ENCODE peak calls at places on chromosome 11, in ten cellular contexts. B is CD8-positive, alpha-beta memory T cell; X is IMR-90; Y is BE2C; R is lung; S is mesendoderm; I is ovary; Q is pancreas; L is transverse colon; K is astrocyte. Z is an unnamed sample.
A peak's percentile ranks its signal among the peaks of the same experiment; 100 is the strongest.

GRCh38 chr11:132911186-132911585 is 621.1 kb downstream of the OPCML start:
- DNase-seq in Y (no peak), X (peak; percentile 58), I (no peak), K (peak; percentile 90), R (no peak), B (no peak), S (peak; percentile 55), L (no peak), Q (no peak), Z (no peak)

GRCh38 chr11:65468874-65469333 is 29.9 kb upstream of the MALAT1 start:
- DNase-seq in Y (peak; percentile 45), X (no peak), Q (peak; percentile 93), S (peak; percentile 91), B (peak; percentile 75), L (peak; percentile 94), R (peak; percentile 87), K (no peak), I (peak; percentile 72), Z (peak; percentile 80)

GRCh38 chr11:76781861-76782500 is 1.2 kb upstream of the TSKU start:
- DNase-seq in B (peak; percentile 11), X (no peak), I (no peak), K (no peak), R (no peak), S (no peak), Y (no peak), Q (peak; percentile 22), L (peak; percentile 53), Z (no peak)

GRCh38 chr11:35216962-35217667 is 78.1 kb downstream of the CD44 start:
- DNase-seq in X (no peak), S (no peak), Y (no peak), Q (no peak), R (no peak), I (no peak), L (no peak), K (no peak), B (peak; percentile 66), Z (no peak)

GRCh38 chr11:120125005-120125404 is 12.9 kb downstream of the TRIM29 start:
- DNase-seq in Y (peak; percentile 75), B (no peak), R (no peak), K (peak; percentile 7), X (peak; percentile 25), I (no peak), Q (no peak), S (peak; percentile 42), L (peak; percentile 37), Z (no peak)

GRCh38 chr11:84714316-84714780 is 912.8 kb downstream of the DLG2 start:
- DNase-seq in S (peak; percentile 80), I (peak; percentile 36), B (no peak), X (peak; percentile 6), K (peak; percentile 20), Q (peak; percentile 34), L (peak; percentile 65), R (no peak), Y (peak; percentile 38), Z (peak; percentile 51)

GRCh38 chr11:88414385-88414861 is 76.9 kb upstream of the CTSC start:
- DNase-seq in K (peak; percentile 75), B (peak; percentile 55), Q (no peak), I (no peak), R (peak; percentile 42), X (peak; percentile 68), Y (peak; percentile 21), S (no peak), L (peak; percentile 20), Z (peak; percentile 59)

GRCh38 chr11:46296520-46297448 is 19.3 kb downstream of the CREB3L1 start:
- DNase-seq in Q (no peak), K (peak; percentile 97), X (peak; percentile 98), R (no peak), L (no peak), S (peak; percentile 99), Y (peak; percentile 48), I (peak; percentile 89), B (no peak), Z (peak; percentile 81)

GRCh38 chr11:69055598-69056516 is 7.1 kb downstream of the TPCN2 start:
- DNase-seq in Q (no peak), S (no peak), L (peak; percentile 73), R (no peak), Y (peak; percentile 80), X (no peak), I (no peak), B (peak; percentile 58), K (no peak), Z (no peak)
- H3K4me1 ChIP-seq in Q (no peaks in the 10 kb centered on the region), S (no peaks in the 10 kb centered on the region), L (peaks cover 15% of the 10 kb centered on the region), R (no peaks in the 10 kb centered on the region), Y (peaks cover 8% of the 10 kb centered on the region), X (no peaks in the 10 kb centered on the region), I (peaks cover 6% of the 10 kb centered on the region), B (peaks cover 3% of the 10 kb centered on the region), K (no peaks in the 10 kb centered on the region), Z (peaks cover 3% of the 10 kb centered on the region)

GRCh38 chr11:3150726-3151125 is 14.4 kb downstream of the OSBPL5 start:
- DNase-seq in L (no peak), X (no peak), Q (peak; percentile 20), Y (no peak), R (no peak), B (no peak), K (no peak), I (no peak), S (no peak), Z (peak; percentile 40)

GRCh38 chr11:3148255-3148989 is 16.7 kb downstream of the OSBPL5 start:
- DNase-seq in R (no peak), B (no peak), X (no peak), S (peak; percentile 91), K (no peak), L (peak; percentile 66), I (no peak), Q (no peak), Y (no peak), Z (no peak)

GRCh38 chr11:3147626-3148025 is 17.5 kb downstream of the OSBPL5 start:
- DNase-seq in X (no peak), R (no peak), I (no peak), Y (no peak), B (no peak), S (no peak), K (no peak), Q (no peak), L (no peak), Z (no peak)

GRCh38 chr11:3149852-3150188 is 15.3 kb downstream of the OSBPL5 start:
- DNase-seq in R (no peak), S (no peak), K (no peak), L (no peak), B (no peak), Y (no peak), Q (peak; percentile 29), X (no peak), I (no peak), Z (no peak)

DNA sequence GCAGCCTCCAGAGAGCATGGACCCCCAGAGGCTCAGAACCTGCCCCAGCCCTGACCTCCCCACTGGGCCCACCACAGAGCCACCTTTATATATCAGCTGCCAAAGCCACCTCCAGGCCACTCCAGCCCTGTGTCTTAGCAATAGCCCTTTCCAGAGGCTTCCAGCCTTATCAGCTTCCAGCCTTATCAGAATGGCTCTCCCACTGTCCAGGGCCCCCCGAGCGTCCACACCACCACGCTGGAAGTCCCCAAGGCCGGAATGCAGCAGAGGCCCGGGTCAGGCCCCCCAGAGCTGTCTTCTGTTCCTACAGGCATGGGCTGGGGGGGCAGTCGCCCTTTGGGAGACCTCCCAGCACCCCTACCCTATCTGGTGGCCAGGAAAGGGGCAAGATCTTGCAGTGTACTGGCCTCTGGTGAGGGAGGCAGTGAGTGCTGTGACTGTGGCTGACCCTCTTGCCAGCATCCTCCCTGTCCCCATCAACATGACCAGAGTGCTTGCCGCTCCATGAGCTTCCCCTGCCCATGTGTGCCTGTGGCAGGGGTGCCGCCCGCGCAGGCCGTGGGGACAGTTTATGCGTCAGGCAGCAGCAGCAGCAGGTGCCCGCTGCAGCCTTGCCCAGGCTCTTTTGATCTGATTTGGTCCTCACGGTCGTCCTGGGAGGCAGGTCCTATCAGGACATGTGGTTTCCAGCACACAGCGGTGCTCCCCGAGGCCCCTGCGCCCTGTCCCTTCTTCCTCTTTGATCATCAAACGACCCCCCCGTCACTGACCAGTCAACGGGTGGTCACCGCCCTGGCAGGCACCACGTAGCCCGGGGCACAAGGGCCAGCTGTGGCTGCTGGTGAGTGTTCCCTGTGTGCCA is 15.9 kb downstream of the OSBPL5 start:
- DNase-seq in X (no peak), S (peak; percentile 71), K (no peak), Y (no peak), Q (peak; percentile 49), L (no peak), B (no peak), I (no peak), R (no peak), Z (no peak)
- H3K4me1 ChIP-seq in X (peaks cover 24% of the 10 kb centered on the region), S (peaks cover 4% of the 10 kb centered on the region), K (peaks cover 29% of the 10 kb centered on the region), Y (peaks cover 4% of the 10 kb centered on the region), Q (no peaks in the 10 kb centered on the region), L (peaks cover 35% of the 10 kb centered on the region), B (no peaks in the 10 kb centered on the region), I (peaks cover 10% of the 10 kb centered on the region), R (peaks cover 27% of the 10 kb centered on the region), Z (peaks cover 6% of the 10 kb centered on the region)

GRCh38 chr11:33867566-33867965 is 24.3 kb downstream of the LMO2 start:
- DNase-seq in X (no peak), I (no peak), B (no peak), L (no peak), Y (no peak), S (no peak), Q (no peak), R (no peak), K (no peak), Z (no peak)

GRCh38 chr11:33874910-33875490 is 16.9 kb downstream of the LMO2 start:
- DNase-seq in I (no peak), R (no peak), Y (no peak), B (no peak), X (no peak), L (no peak), Q (no peak), S (no peak), K (no peak), Z (no peak)

GRCh38 chr11:33867996-33868645 is 23.8 kb downstream of the LMO2 start:
- DNase-seq in Y (no peak), L (no peak), Q (no peak), K (no peak), S (no peak), B (no peak), R (no peak), X (no peak), I (no peak), Z (no peak)

GRCh38 chr11:33868646-33869461 is 23.0 kb downstream of the LMO2 start:
- DNase-seq in Q (no peak), I (peak; percentile 38), Y (no peak), X (no peak), R (no peak), S (no peak), B (no peak), K (no peak), L (no peak), Z (peak; percentile 57)

GRCh38 chr11:33869511-33870422 is 22.1 kb downstream of the LMO2 start:
- DNase-seq in S (peak; percentile 67), L (peak; percentile 24), B (no peak), I (peak; percentile 43), R (peak; percentile 46), X (peak; percentile 2), Q (no peak), Y (peak; percentile 17), K (peak; percentile 6), Z (peak; percentile 80)
- H3K4me1 ChIP-seq in S (no peaks in the 10 kb centered on the region), L (no peaks in the 10 kb centered on the region), B (peaks cover 13% of the 10 kb centered on the region), I (peaks cover 2% of the 10 kb centered on the region), R (peaks cover 4% of the 10 kb centered on the region), X (no peaks in the 10 kb centered on the region), Q (no peaks in the 10 kb centered on the region), Y (no peaks in the 10 kb centered on the region), K (peaks cover 7% of the 10 kb centered on the region), Z (no peaks in the 10 kb centered on the region)

GRCh38 chr11:128491195-128491936 is 96.0 kb downstream of the ETS1 start:
- DNase-seq in Q (no peak), L (no peak), R (no peak), X (no peak), B (no peak), S (no peak), K (no peak), I (no peak), Y (no peak), Z (no peak)

GRCh38 chr11:128488471-128488870 is 98.9 kb downstream of the ETS1 start:
- DNase-seq in S (no peak), X (peak; percentile 98), Y (no peak), I (no peak), R (no peak), K (peak; percentile 97), B (no peak), Q (no peak), L (no peak), Z (no peak)

GRCh38 chr11:128484172-128484571 is 103.2 kb downstream of the ETS1 start:
- DNase-seq in X (no peak), Y (no peak), Q (no peak), K (no peak), I (no peak), R (no peak), L (no peak), S (peak; percentile 64), B (no peak), Z (no peak)

GRCh38 chr11:128490092-128490491 is 97.3 kb downstream of the ETS1 start:
- DNase-seq in S (no peak), X (no peak), L (no peak), Q (no peak), K (no peak), Y (no peak), B (no peak), I (no peak), R (no peak), Z (no peak)

DNA sequence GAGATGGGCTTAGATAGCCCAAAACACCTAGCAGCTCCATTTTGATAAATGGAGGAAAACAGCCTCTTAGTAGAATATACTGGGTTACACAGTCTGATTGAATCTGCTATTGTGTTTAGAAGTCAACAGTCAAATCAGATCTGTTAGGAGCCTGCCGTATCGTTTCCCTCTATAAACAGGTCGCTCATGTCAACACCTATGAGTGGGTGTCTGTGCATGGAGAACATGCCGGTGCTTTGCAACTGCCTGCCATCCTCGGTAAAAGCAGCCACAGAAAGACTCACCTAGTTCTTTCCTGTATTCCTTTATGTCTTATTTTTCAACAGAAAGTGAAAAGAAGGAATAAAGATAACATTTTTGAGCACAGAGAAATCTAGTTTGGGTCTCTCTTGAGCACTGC is 99.4 kb downstream of the ETS1 start:
- DNase-seq in L (no peak), B (no peak), R (no peak), S (no peak), I (no peak), Y (no peak), X (no peak), Q (no peak), K (no peak), Z (no peak)
- H3K4me1 ChIP-seq in L (no peaks in the 10 kb centered on the region), B (peaks cover 96% of the 10 kb centered on the region), R (peaks cover 15% of the 10 kb centered on the region), S (no peaks in the 10 kb centered on the region), I (peaks cover 4% of the 10 kb centered on the region), Y (no peaks in the 10 kb centered on the region), X (peaks cover 14% of the 10 kb centered on the region), Q (no peaks in the 10 kb centered on the region), K (peaks cover 26% of the 10 kb centered on the region), Z (peaks cover 18% of the 10 kb centered on the region)